ENCODE peak calls at places on chromosome 18, in five cellular contexts. One of them, this sample, is unnamed.

GRCh38 chr18:33440011-33440383 is 524 bp downstream of the CCDC178 start:
- DNase-seq in HepG2: no peak
- DNase-seq in K562: peak
- DNase-seq in HCT116: no peak
- DNase-seq in GM12878: no peak
- DNase-seq in this sample: peak

GRCh38 chr18:48629730-48630324 is 91.0 kb downstream of the CTIF start:
- DNase-seq in HepG2: peak
- DNase-seq in K562: no peak
- DNase-seq in HCT116: peak
- DNase-seq in GM12878: no peak
- DNase-seq in this sample: no peak

GRCh38 chr18:50578651-50579050 is 18.8 kb downstream of the MAPK4 start:
- DNase-seq in HepG2: no peak
- DNase-seq in K562: peak
- DNase-seq in HCT116: peak
- DNase-seq in GM12878: no peak
- DNase-seq in this sample: no peak

GRCh38 chr18:3450358-3451107 is 561 bp downstream of the TGIF1 start:
- DNase-seq in HepG2: no peak
- DNase-seq in K562: peak
- DNase-seq in HCT116: no peak
- DNase-seq in GM12878: no peak
- DNase-seq in this sample: no peak

GRCh38 chr18:68797901-68798300 is at the start of gene CCDC102B:
- DNase-seq in HepG2: no peak
- DNase-seq in K562: no peak
- DNase-seq in HCT116: no peak
- DNase-seq in GM12878: no peak
- DNase-seq in this sample: no peak

GRCh38 chr18:23738575-23738974 is 49.3 kb downstream of the LAMA3 start:
- DNase-seq in HepG2: no peak
- DNase-seq in K562: no peak
- DNase-seq in HCT116: no peak
- DNase-seq in GM12878: no peak
- DNase-seq in this sample: no peak

GRCh38 chr18:79242246-79242645 is 153.5 kb upstream of the NFATC1 start:
- DNase-seq in HepG2: no peak
- DNase-seq in K562: no peak
- DNase-seq in HCT116: no peak
- DNase-seq in GM12878: no peak
- DNase-seq in this sample: no peak

GRCh38 chr18:21203096-21203495 is 38.9 kb upstream of the GREB1L start:
- DNase-seq in HepG2: no peak
- DNase-seq in K562: no peak
- DNase-seq in HCT116: no peak
- DNase-seq in GM12878: no peak
- DNase-seq in this sample: peak

GRCh38 chr18:8480506-8481328 is 128.5 kb upstream of the RAB12 start:
- DNase-seq in HepG2: peak
- DNase-seq in K562: no peak
- DNase-seq in HCT116: peak
- DNase-seq in GM12878: no peak
- DNase-seq in this sample: no peak

GRCh38 chr18:54742654-54743053 is 85.6 kb upstream of the RAB27B start:
- DNase-seq in HepG2: no peak
- DNase-seq in K562: no peak
- DNase-seq in HCT116: no peak
- DNase-seq in GM12878: no peak
- DNase-seq in this sample: no peak

GRCh38 chr18:53191634-53192033 is 851.6 kb downstream of the DCC start:
- DNase-seq in HepG2: no peak
- DNase-seq in K562: no peak
- DNase-seq in HCT116: no peak
- DNase-seq in GM12878: no peak
- DNase-seq in this sample: no peak

GRCh38 chr18:45320724-45321123 is 294.6 kb upstream of the SLC14A2 start:
- DNase-seq in HepG2: no peak
- DNase-seq in K562: no peak
- DNase-seq in HCT116: no peak
- DNase-seq in GM12878: no peak
- DNase-seq in this sample: no peak

GRCh38 chr18:136433-136832 is 21.9 kb upstream of the USP14 start:
- DNase-seq in HepG2: peak
- DNase-seq in K562: peak
- DNase-seq in HCT116: no peak
- DNase-seq in GM12878: no peak
- DNase-seq in this sample: no peak

GRCh38 chr18:79385326-79385725 is 10.4 kb upstream of the NFATC1 start:
- DNase-seq in HepG2: no peak
- DNase-seq in K562: no peak
- DNase-seq in HCT116: no peak
- DNase-seq in GM12878: no peak
- DNase-seq in this sample: no peak

GRCh38 chr18:23871410-23871809 is 143.1 kb upstream of the TTC39C start:
- DNase-seq in HepG2: no peak
- DNase-seq in K562: no peak
- DNase-seq in HCT116: no peak
- DNase-seq in GM12878: peak
- DNase-seq in this sample: no peak

GRCh38 chr18:75293591-75293990 is 83.0 kb downstream of the TSHZ1 start:
- DNase-seq in HepG2: no peak
- DNase-seq in K562: no peak
- DNase-seq in HCT116: no peak
- DNase-seq in GM12878: no peak
- DNase-seq in this sample: no peak

GRCh38 chr18:39946623-39947061 is 2008.4 kb upstream of the PIK3C3 start:
- DNase-seq in HepG2: no peak
- DNase-seq in K562: no peak
- DNase-seq in HCT116: peak
- DNase-seq in GM12878: no peak
- DNase-seq in this sample: no peak

GRCh38 chr18:2932247-2933181 is 80.4 kb downstream of the LPIN2 start:
- DNase-seq in HepG2: peak
- DNase-seq in K562: peak
- DNase-seq in HCT116: peak
- DNase-seq in GM12878: peak
- DNase-seq in this sample: no peak

GRCh38 chr18:7221424-7222155 is 9.3 kb upstream of the LRRC30 start:
- DNase-seq in HepG2: peak
- DNase-seq in K562: peak
- DNase-seq in HCT116: peak
- DNase-seq in GM12878: peak
- DNase-seq in this sample: peak

GRCh38 chr18:30967701-30968100 is 74.8 kb downstream of the DSC3 start:
- DNase-seq in HepG2: no peak
- DNase-seq in K562: no peak
- DNase-seq in HCT116: no peak
- DNase-seq in GM12878: no peak
- DNase-seq in this sample: peak

GRCh38 chr18:59783138-59783537 is 85.9 kb upstream of the CCBE1 start:
- DNase-seq in HepG2: peak
- DNase-seq in K562: no peak
- DNase-seq in HCT116: peak
- DNase-seq in GM12878: peak
- DNase-seq in this sample: peak

GRCh38 chr18:50560681-50561629 is 1.1 kb downstream of the MAPK4 start:
- DNase-seq in HepG2: no peak
- DNase-seq in K562: no peak
- DNase-seq in HCT116: no peak
- DNase-seq in GM12878: no peak
- DNase-seq in this sample: no peak

GRCh38 chr18:23825978-23826405 is 136.7 kb downstream of the LAMA3 start:
- DNase-seq in HepG2: no peak
- DNase-seq in K562: no peak
- DNase-seq in HCT116: no peak
- DNase-seq in GM12878: no peak
- DNase-seq in this sample: no peak

GRCh38 chr18:76390452-76391035 is 104.5 kb downstream of the ZNF516 start:
- DNase-seq in HepG2: no peak
- DNase-seq in K562: no peak
- DNase-seq in HCT116: no peak
- DNase-seq in GM12878: no peak
- DNase-seq in this sample: no peak

GRCh38 chr18:22703883-22704626 is 229.1 kb upstream of the RBBP8 start:
- DNase-seq in HepG2: peak
- DNase-seq in K562: peak
- DNase-seq in HCT116: peak
- DNase-seq in GM12878: no peak
- DNase-seq in this sample: no peak

GRCh38 chr18:14921547-14921946 is 173.6 kb downstream of the ANKRD30B start:
- DNase-seq in HepG2: no peak
- DNase-seq in K562: no peak
- DNase-seq in HCT116: no peak
- DNase-seq in GM12878: no peak
- DNase-seq in this sample: no peak

GRCh38 chr18:14922031-14922430 is 174.1 kb downstream of the ANKRD30B start:
- DNase-seq in HepG2: no peak
- DNase-seq in K562: no peak
- DNase-seq in HCT116: no peak
- DNase-seq in GM12878: no peak
- DNase-seq in this sample: no peak

GRCh38 chr18:14917311-14917710 is 169.3 kb downstream of the ANKRD30B start:
- DNase-seq in HepG2: no peak
- DNase-seq in K562: no peak
- DNase-seq in HCT116: no peak
- DNase-seq in GM12878: no peak
- DNase-seq in this sample: no peak

GRCh38 chr18:14920976-14921375 is 173.0 kb downstream of the ANKRD30B start:
- DNase-seq in HepG2: no peak
- DNase-seq in K562: no peak
- DNase-seq in HCT116: no peak
- DNase-seq in GM12878: no peak
- DNase-seq in this sample: no peak

DNA sequence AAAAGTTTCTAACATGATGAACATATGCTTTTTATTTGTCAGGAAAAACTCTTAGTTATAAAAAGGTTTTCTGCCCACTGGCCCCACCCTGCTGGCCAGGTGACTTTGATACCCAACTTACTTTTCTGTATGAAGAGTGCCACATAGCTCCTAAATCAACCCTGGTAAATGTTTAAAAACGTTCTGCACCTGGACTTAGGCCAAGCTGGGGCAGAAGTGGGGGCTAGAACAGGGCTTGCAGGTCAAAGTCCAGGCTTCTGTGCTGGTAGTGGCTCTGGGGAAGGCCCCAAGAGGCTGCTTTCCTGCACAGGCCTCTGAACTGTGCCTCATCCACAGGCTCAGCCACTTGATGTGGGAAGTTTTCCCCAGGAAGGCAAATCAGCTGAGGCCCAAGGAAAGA is 171.7 kb downstream of the ANKRD30B start:
- DNase-seq in HepG2: peak
- DNase-seq in K562: no peak
- DNase-seq in HCT116: no peak
- DNase-seq in GM12878: no peak
- DNase-seq in this sample: no peak
- TF ChIP-seq SRF in HepG2: no peak
- TF ChIP-seq SRF in K562: no peak
- TF ChIP-seq SRF in HCT116: no peak
- TF ChIP-seq SRF in GM12878: no peak
- TF ChIP-seq SRF in this sample: no peak

GRCh38 chr18:67677489-67677888 is 161.0 kb upstream of the DSEL start:
- DNase-seq in HepG2: no peak
- DNase-seq in K562: no peak
- DNase-seq in HCT116: no peak
- DNase-seq in GM12878: no peak
- DNase-seq in this sample: no peak

GRCh38 chr18:67682516-67682915 is 166.0 kb upstream of the DSEL start:
- DNase-seq in HepG2: no peak
- DNase-seq in K562: no peak
- DNase-seq in HCT116: no peak
- DNase-seq in GM12878: no peak
- DNase-seq in this sample: no peak
- TF ChIP-seq SRF in HepG2: no peak
- TF ChIP-seq SRF in K562: no peak
- TF ChIP-seq SRF in HCT116: no peak
- TF ChIP-seq SRF in GM12878: no peak
- TF ChIP-seq SRF in this sample: no peak

GRCh38 chr18:77617681-77618080 is 368.0 kb downstream of the GALR1 start:
- DNase-seq in HepG2: no peak
- DNase-seq in K562: no peak
- DNase-seq in HCT116: no peak
- DNase-seq in GM12878: no peak
- DNase-seq in this sample: no peak

GRCh38 chr18:77619523-77619922 is 369.9 kb downstream of the GALR1 start:
- DNase-seq in HepG2: no peak
- DNase-seq in K562: no peak
- DNase-seq in HCT116: no peak
- DNase-seq in GM12878: no peak
- DNase-seq in this sample: no peak

DNA sequence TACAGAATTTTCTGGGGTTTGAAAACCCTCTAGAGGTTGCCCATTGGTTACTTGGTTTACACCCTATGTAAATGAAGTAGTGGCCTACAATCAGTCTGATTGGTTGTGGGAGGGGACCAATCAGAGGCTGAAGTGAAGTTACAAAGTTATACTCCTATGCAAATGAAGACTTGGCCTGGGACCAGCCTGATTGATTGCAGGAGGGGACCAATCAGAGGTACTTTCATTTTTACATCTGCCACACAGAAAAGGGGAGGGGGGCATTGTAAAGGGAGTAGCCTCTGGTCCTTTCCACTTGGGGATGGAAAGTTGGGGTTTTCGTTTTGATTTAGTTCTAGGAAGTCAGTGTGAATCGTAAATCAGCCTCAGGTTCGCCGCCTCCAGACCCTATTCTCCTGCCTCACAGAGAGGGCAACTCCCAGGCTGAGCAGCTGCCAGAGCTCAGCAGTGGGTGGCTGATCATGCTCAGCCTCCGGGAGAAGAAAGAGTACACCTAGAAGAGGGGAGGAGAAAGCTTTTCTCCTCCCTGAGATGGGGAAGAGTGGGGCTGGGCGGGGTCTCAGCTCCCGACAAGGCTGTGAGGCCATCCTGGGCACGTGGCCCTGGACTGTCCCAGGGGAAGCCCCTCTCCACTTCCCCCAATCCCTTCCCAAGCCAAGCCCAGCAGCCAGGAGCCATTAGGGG is 372.5 kb downstream of the GALR1 start:
- DNase-seq in HepG2: no peak
- DNase-seq in K562: no peak
- DNase-seq in HCT116: no peak
- DNase-seq in GM12878: no peak
- DNase-seq in this sample: no peak
- TF ChIP-seq SRF in HepG2: no peak
- TF ChIP-seq SRF in K562: no peak
- TF ChIP-seq SRF in HCT116: no peak
- TF ChIP-seq SRF in GM12878: no peak
- TF ChIP-seq SRF in this sample: no peak

DNA sequence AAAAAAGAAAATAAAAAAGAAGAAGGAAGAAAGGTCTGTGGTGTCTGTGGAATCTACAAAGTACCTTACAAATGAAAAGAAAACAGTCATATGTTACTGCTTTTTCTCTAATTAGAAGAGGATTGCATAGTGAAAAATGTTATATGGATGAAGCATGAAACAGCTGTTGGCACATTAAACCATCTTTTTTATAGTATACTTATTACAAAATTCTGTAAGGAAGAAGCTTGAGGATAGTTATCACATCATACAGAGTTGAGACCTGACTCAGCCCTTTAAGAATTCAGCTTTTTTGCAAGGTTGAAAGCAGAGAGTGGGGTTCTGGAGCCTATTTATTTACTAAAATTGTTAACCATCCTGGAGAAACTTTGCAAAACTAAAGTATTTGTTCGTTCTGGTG is 222.7 kb downstream of the PHLPP1 start:
- DNase-seq in HepG2: no peak
- DNase-seq in K562: no peak
- DNase-seq in HCT116: no peak
- DNase-seq in GM12878: no peak
- DNase-seq in this sample: no peak
- TF ChIP-seq SRF in HepG2: no peak
- TF ChIP-seq SRF in K562: no peak
- TF ChIP-seq SRF in HCT116: no peak
- TF ChIP-seq SRF in GM12878: no peak
- TF ChIP-seq SRF in this sample: no peak